ENCODE peak calls at places on chromosomes 7 and 10, in four cellular contexts. One of them, this sample, is unnamed.

GRCh38 chr7:2530076-2530967 is 10.7 kb downstream of the LFNG start:
- DNase-seq in dorsolateral prefrontal cortex: no peak
- DNase-seq in keratinocyte: no peak
- DNase-seq in choroid plexus epithelial cell: no peak
- DNase-seq in this sample: no peak

GRCh38 chr10:132139526-132139925 is 47.2 kb upstream of the DPYSL4 start:
- DNase-seq in choroid plexus epithelial cell: no peak
- DNase-seq in dorsolateral prefrontal cortex: no peak
- DNase-seq in keratinocyte: no peak
- DNase-seq in this sample: no peak

GRCh38 chr10:34183397-34183796 is 631.7 kb downstream of the PARD3 start:
- DNase-seq in choroid plexus epithelial cell: no peak
- DNase-seq in dorsolateral prefrontal cortex: no peak
- DNase-seq in keratinocyte: no peak
- DNase-seq in this sample: no peak

GRCh38 chr10:6228010-6228511 is 25.3 kb downstream of the PFKFB3 start:
- DNase-seq in dorsolateral prefrontal cortex: no peak
- DNase-seq in choroid plexus epithelial cell: peak
- DNase-seq in keratinocyte: no peak
- DNase-seq in this sample: peak

GRCh38 chr7:18320422-18320821 is 175.1 kb upstream of the HDAC9 start:
- DNase-seq in keratinocyte: no peak
- DNase-seq in dorsolateral prefrontal cortex: no peak
- DNase-seq in choroid plexus epithelial cell: no peak
- DNase-seq in this sample: no peak

GRCh38 chr7:7771452-7771851 is 53.0 kb upstream of the RPA3 start:
- DNase-seq in choroid plexus epithelial cell: peak
- DNase-seq in keratinocyte: no peak
- DNase-seq in dorsolateral prefrontal cortex: no peak
- DNase-seq in this sample: no peak

GRCh38 chr7:106792233-106792926 is 72.7 kb upstream of the PIK3CG start:
- DNase-seq in keratinocyte: no peak
- DNase-seq in dorsolateral prefrontal cortex: no peak
- DNase-seq in choroid plexus epithelial cell: no peak
- DNase-seq in this sample: no peak

GRCh38 chr10:11936389-11937152 is 106.0 kb downstream of the UPF2 start:
- DNase-seq in dorsolateral prefrontal cortex: no peak
- DNase-seq in keratinocyte: no peak
- DNase-seq in choroid plexus epithelial cell: no peak
- DNase-seq in this sample: no peak

GRCh38 chr7:142440219-142441073 is 182.6 kb upstream of the PRSS58 start:
- DNase-seq in keratinocyte: peak
- DNase-seq in dorsolateral prefrontal cortex: no peak
- DNase-seq in choroid plexus epithelial cell: peak
- DNase-seq in this sample: peak

GRCh38 chr7:29327455-29327854 is 132.9 kb downstream of the CHN2 start:
- DNase-seq in choroid plexus epithelial cell: no peak
- DNase-seq in keratinocyte: no peak
- DNase-seq in dorsolateral prefrontal cortex: no peak
- DNase-seq in this sample: no peak

GRCh38 chr7:31371621-31372020 is 31.1 kb upstream of the NEUROD6 start:
- DNase-seq in choroid plexus epithelial cell: no peak
- DNase-seq in dorsolateral prefrontal cortex: no peak
- DNase-seq in keratinocyte: no peak
- DNase-seq in this sample: no peak

GRCh38 chr7:31368620-31369019 is 28.1 kb upstream of the NEUROD6 start:
- DNase-seq in keratinocyte: no peak
- DNase-seq in choroid plexus epithelial cell: no peak
- DNase-seq in dorsolateral prefrontal cortex: no peak
- DNase-seq in this sample: no peak

GRCh38 chr7:31372538-31372937 is 32.0 kb upstream of the NEUROD6 start:
- DNase-seq in keratinocyte: no peak
- DNase-seq in dorsolateral prefrontal cortex: peak
- DNase-seq in choroid plexus epithelial cell: no peak
- DNase-seq in this sample: no peak

GRCh38 chr7:31370610-31371009 is 30.1 kb upstream of the NEUROD6 start:
- DNase-seq in dorsolateral prefrontal cortex: peak
- DNase-seq in choroid plexus epithelial cell: no peak
- DNase-seq in keratinocyte: no peak
- DNase-seq in this sample: no peak

DNA sequence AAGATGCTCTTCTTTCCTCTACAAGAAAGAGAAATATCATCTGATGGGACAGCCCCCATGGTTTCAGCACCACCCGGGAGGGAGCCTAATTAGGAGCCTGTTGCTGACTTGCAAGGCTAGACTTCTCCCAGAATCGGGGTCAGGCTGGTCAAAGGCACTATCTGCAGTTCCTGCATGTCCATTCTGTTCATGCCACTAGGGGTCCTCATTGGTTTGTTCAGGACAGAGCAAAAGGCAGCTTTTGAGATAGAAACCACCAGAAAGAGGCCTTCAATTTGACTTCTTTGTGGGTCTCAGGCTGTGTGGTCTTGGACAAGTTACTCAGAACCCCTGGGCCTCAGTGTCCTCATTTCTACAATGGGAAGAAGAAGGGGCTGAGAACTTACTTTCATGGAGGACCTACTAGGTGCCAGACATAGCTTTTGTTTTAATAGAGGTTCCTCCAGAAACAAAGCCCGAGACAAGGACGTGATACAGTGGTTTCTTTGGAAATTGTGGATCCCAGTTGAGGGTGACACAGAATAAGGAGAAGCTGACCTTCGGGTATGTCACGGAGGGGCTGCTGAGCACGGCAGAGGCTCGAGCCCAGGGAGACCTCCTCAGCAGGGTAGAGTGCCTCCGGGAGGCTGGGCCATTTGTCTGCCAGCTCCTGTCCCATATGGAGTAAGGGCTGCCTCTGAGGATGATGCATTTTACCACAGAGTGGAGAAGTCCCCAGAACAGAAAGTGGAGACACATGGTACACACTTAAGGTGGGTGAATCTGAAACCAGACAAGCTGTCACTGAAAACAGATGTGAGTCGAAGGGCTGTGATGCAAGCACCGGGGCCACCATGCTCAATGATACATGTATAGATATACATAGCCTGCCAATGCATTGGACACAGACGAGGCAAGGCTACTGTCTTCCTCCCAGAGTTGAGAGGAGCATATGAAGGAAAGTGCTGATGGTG is 33.1 kb upstream of the NEUROD6 start:
- DNase-seq in choroid plexus epithelial cell: peak
- DNase-seq in keratinocyte: peak
- DNase-seq in dorsolateral prefrontal cortex: peak
- DNase-seq in this sample: peak
- TF ChIP-seq CTCF in choroid plexus epithelial cell: peak
- TF ChIP-seq CTCF in keratinocyte: peak
- TF ChIP-seq CTCF in dorsolateral prefrontal cortex: peak
- TF ChIP-seq CTCF in this sample: peak

DNA sequence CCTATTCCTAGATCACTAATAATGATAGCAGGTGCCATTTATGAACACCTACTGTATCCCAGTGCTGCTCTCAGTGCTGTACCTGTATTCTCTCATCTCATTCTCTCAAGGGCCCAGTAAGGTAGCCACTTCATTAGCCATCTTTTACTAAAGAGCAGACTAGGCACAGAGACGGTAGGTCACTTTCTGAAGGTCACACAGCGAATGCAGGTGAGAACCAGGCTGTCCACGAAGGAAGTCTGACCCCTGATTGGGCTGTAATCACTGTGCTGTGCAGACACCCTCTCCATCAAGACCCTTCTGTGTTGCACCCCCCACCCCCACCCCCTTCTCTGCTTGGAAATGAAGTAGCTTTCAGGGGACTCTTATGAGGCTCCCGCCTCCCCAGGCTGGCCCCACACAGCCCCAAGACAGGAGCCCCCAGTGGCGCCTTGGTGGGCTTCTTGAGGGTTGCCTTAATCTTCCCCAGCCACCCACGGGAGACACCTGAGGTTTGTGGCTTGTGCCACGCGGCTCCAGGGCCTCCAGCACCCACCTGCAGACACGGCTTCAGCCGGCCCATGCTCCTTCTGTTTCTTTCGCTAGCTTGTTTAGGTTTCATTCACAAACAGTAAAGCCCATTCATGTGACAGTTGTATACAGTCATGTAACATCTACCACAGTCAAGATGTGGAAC is 81.7 kb upstream of the FAM20C start:
- DNase-seq in choroid plexus epithelial cell: no peak
- DNase-seq in dorsolateral prefrontal cortex: no peak
- DNase-seq in keratinocyte: no peak
- DNase-seq in this sample: no peak
- H3K4me3 ChIP-seq in choroid plexus epithelial cell: no peak
- H3K4me3 ChIP-seq in dorsolateral prefrontal cortex: no peak
- H3K4me3 ChIP-seq in keratinocyte: no peak
- H3K4me3 ChIP-seq in this sample: no peak

DNA sequence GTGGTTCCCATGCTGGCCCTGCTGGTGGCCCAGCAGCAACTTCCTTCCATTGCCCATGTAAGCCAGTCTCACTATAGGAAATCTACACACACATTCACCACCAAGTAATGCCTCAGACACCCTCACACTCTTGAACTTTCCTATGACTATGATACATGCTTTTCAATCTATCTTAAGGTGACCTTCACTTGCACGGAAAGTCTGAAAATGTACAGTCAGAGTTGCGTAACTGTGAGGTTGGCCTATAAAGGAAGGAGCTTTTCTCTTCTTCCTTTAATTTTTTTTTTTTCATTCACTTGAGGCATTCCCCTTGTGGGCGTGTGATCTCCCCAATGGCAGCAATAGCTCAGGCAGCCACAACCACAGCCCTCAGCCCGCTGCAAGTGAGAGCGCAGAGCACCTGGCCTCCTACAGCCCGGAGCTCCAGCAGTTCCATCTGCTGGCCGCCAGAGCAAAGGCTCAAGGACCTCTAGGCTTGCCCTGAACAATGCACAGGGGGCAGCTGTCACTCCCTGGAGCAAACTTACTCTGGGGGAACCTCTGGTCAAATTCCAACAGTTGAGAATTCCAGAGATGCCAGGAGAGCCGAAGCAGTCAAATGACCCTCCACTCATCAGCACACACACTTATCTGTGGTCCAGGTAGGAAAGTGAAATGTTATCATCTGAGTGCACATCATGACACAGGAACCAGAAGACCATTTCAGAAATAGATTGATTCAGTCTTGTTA is 123.1 kb upstream of the ADO start:
- DNase-seq in dorsolateral prefrontal cortex: no peak
- DNase-seq in choroid plexus epithelial cell: peak
- DNase-seq in keratinocyte: no peak
- DNase-seq in this sample: no peak
- TF ChIP-seq CTCF in dorsolateral prefrontal cortex: no peak
- TF ChIP-seq CTCF in choroid plexus epithelial cell: no peak
- TF ChIP-seq CTCF in keratinocyte: no peak
- TF ChIP-seq CTCF in this sample: no peak

GRCh38 chr7:27172823-27173411 is 1.2 kb downstream of the HOXA10 start:
- DNase-seq in keratinocyte: no peak
- DNase-seq in choroid plexus epithelial cell: peak
- DNase-seq in dorsolateral prefrontal cortex: no peak
- DNase-seq in this sample: no peak
- H3K4me3 ChIP-seq in keratinocyte: peak
- H3K4me3 ChIP-seq in choroid plexus epithelial cell: no peak
- H3K4me3 ChIP-seq in dorsolateral prefrontal cortex: peak
- H3K4me3 ChIP-seq in this sample: no peak

GRCh38 chr10:65555192-65555591 is 1370.6 kb upstream of the LRRTM3 start:
- DNase-seq in dorsolateral prefrontal cortex: no peak
- DNase-seq in choroid plexus epithelial cell: no peak
- DNase-seq in keratinocyte: no peak
- DNase-seq in this sample: no peak
- TF ChIP-seq CTCF in dorsolateral prefrontal cortex: no peak
- TF ChIP-seq CTCF in choroid plexus epithelial cell: no peak
- TF ChIP-seq CTCF in keratinocyte: no peak
- TF ChIP-seq CTCF in this sample: no peak

DNA sequence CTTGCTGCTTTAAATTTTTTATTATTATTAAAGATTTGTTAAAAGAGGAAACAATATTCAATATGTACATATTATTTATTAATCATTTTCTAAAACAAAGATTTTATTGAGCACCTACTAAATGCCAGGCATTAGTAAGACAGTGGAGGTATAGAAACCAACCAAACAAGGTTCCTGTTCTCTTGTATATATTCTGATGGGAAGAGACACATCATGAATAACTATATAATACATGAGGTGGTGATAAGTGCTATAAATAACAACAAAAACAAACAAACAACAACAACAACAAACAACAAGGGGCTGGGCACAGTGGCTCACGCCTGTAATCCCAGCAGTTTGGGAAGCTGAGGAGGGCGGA is 630 bp upstream of the LIPA start:
- DNase-seq in dorsolateral prefrontal cortex: no peak
- DNase-seq in choroid plexus epithelial cell: no peak
- DNase-seq in keratinocyte: no peak
- DNase-seq in this sample: no peak
- H3K4me3 ChIP-seq in dorsolateral prefrontal cortex: peak
- H3K4me3 ChIP-seq in choroid plexus epithelial cell: peak
- H3K4me3 ChIP-seq in keratinocyte: peak
- H3K4me3 ChIP-seq in this sample: no peak

DNA sequence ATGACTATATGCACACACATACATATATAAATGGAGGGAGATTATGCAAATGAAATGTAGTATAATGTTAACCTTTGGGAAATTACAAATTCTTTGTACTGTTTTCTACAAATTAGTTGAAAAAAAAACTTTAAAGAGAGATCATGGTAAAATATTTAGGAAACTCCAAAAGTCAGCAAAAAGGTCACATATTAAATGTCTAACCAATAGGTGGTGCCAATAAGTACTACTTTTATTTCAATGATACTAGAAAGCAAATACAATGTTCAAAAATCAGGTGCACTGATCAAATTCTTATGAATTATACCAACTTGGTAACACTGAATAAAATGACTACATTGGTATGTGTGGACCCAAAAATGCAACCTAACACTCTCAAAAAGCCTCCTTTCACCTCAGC is 276.9 kb downstream of the DOCK4 start:
- DNase-seq in choroid plexus epithelial cell: no peak
- DNase-seq in dorsolateral prefrontal cortex: no peak
- DNase-seq in keratinocyte: no peak
- DNase-seq in this sample: no peak
- TF ChIP-seq CTCF in choroid plexus epithelial cell: no peak
- TF ChIP-seq CTCF in dorsolateral prefrontal cortex: peak
- TF ChIP-seq CTCF in keratinocyte: no peak
- TF ChIP-seq CTCF in this sample: no peak

GRCh38 chr10:50541921-50542320 is 81.8 kb downstream of the SGMS1 start:
- DNase-seq in choroid plexus epithelial cell: no peak
- DNase-seq in keratinocyte: no peak
- DNase-seq in dorsolateral prefrontal cortex: no peak
- DNase-seq in this sample: no peak
- H3K4me3 ChIP-seq in choroid plexus epithelial cell: no peak
- H3K4me3 ChIP-seq in keratinocyte: no peak
- H3K4me3 ChIP-seq in dorsolateral prefrontal cortex: no peak
- H3K4me3 ChIP-seq in this sample: no peak

DNA sequence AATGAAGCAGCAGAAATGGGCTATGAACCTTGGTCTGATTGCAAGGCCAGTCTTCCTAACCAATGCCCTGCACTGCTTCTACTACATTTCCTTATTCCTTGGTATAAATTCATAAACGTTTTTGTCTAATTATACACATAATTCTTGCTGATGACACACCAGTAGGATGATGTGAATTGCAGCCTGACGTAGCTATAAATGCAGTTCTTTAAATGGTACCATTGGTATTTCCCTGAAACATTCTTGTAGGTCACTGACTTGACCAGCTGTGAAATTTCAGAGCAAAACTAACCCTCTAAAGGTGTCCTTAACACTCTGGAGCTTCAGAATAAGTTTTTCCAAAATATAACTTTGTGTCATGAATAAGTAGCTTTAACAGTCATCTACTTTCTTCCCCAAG is 50.8 kb downstream of the IFIT5 start:
- DNase-seq in choroid plexus epithelial cell: peak
- DNase-seq in dorsolateral prefrontal cortex: no peak
- DNase-seq in keratinocyte: no peak
- DNase-seq in this sample: no peak
- TF ChIP-seq CTCF in choroid plexus epithelial cell: no peak
- TF ChIP-seq CTCF in dorsolateral prefrontal cortex: no peak
- TF ChIP-seq CTCF in keratinocyte: no peak
- TF ChIP-seq CTCF in this sample: no peak